ENCODE peak calls at places on chromosomes 6 and 20, in eight cellular contexts. R is breast epithelium, O is neural progenitor cell, H is cardiac muscle cell, Q is colonic mucosa, I is fibroblast of lung, B is heart left ventricle, A is hepatocyte. Y is an unnamed sample.

GRCh38 chr20:31926493-31926892 is 25.4 kb downstream of the PDRG1 start:
- DNase-seq in H (no peak), R (no peak), A (no peak), B (no peak), Q (no peak), O (no peak), I (no peak), Y (no peak)

GRCh38 chr20:56522311-56522710 is 2.2 kb upstream of the FAM209A start:
- DNase-seq in O (no peak), A (no peak), B (no peak), R (no peak), Q (no peak), H (no peak), I (no peak), Y (no peak)

GRCh38 chr6:38796006-38796405 is 80.9 kb downstream of the DNAH8 start:
- DNase-seq in A (no peak), H (no peak), Q (no peak), O (no peak), I (no peak), B (no peak), R (no peak), Y (no peak)

GRCh38 chr6:170367241-170367640 is 60.7 kb downstream of the FAM120B start:
- DNase-seq in H (no peak), Q (no peak), A (no peak), I (no peak), R (no peak), B (no peak), O (no peak), Y (no peak)

GRCh38 chr20:4471221-4471620 is 250.5 kb upstream of the PRND start:
- DNase-seq in H (no peak), B (no peak), I (peak; percentile 55), R (no peak), A (no peak), O (no peak), Q (no peak), Y (no peak)

GRCh38 chr20:35171753-35172433 is at the start of gene PROCR:
- DNase-seq in R (peak; percentile 73), H (peak; percentile 95), I (peak; percentile 95), A (peak; percentile 79), B (peak; percentile 89), Q (peak; percentile 92), O (peak; percentile 60), Y (peak; percentile 92)

GRCh38 chr6:10545482-10545881 is 24.3 kb downstream of the GCNT2 start:
- DNase-seq in R (no peak), O (no peak), Q (no peak), A (no peak), I (no peak), B (no peak), H (no peak), Y (no peak)

GRCh38 chr6:17334265-17334664 is 53.1 kb downstream of the RBM24 start:
- DNase-seq in Q (no peak), H (peak; percentile 17), B (no peak), O (no peak), A (no peak), I (peak; percentile 68), R (no peak), Y (no peak)

GRCh38 chr20:62734336-62734735 is 25.7 kb downstream of the NTSR1 start:
- DNase-seq in B (peak; percentile 6), R (no peak), H (no peak), Q (no peak), I (no peak), O (no peak), A (no peak), Y (no peak)
- H3K27me3 ChIP-seq in B (peaks cover 4% of the 10 kb centered on the region), R (no peaks in the 10 kb centered on the region), H (no peaks in the 10 kb centered on the region), Q (no peaks in the 10 kb centered on the region), I (no peaks in the 10 kb centered on the region), O (peaks cover 3% of the 10 kb centered on the region), A (no peaks in the 10 kb centered on the region), Y (no peaks in the 10 kb centered on the region)

DNA sequence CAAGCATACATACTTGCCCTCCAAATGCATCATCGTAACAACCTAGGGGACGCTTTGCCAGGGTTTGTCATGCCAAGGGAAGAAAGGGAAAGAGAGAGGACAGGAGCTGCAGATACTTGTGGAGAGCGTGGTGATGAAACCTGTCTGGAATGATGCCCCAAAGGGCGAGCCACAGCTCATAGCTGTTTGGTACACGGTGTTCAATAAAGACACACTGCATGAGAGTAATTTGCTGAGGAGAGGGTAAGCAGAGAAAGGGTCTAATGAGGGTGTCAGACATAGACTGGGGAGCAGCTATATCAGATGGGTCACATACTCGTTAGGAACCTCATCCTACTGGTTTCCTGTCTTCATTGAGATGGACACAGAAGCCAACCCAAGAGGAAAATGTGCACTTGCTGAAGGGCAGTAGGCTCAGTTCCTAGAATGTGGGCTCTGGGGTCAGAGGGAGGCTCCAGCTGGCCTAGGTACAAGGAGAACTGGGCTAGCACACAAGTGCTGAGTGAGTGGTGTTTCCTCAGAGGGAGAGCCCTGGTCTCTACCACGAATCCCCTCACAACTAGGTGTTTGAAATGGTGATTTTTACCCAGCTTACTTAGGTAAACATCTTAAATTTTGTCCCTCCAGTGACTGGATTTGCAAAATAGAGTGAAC is 5.2 kb upstream of the FOXO3 start:
- DNase-seq in H (no peak), B (peak; percentile 73), Q (no peak), O (no peak), R (no peak), I (no peak), A (no peak), Y (no peak)
- H3K27ac ChIP-seq in H (no peak overlapping the region), B (peak overlapping the region; percentile 57), Q (no peak overlapping the region), O (no peak overlapping the region), R (peak overlapping the region; percentile 74), I (no peak overlapping the region), A (no peak overlapping the region), Y (no peak overlapping the region)

DNA sequence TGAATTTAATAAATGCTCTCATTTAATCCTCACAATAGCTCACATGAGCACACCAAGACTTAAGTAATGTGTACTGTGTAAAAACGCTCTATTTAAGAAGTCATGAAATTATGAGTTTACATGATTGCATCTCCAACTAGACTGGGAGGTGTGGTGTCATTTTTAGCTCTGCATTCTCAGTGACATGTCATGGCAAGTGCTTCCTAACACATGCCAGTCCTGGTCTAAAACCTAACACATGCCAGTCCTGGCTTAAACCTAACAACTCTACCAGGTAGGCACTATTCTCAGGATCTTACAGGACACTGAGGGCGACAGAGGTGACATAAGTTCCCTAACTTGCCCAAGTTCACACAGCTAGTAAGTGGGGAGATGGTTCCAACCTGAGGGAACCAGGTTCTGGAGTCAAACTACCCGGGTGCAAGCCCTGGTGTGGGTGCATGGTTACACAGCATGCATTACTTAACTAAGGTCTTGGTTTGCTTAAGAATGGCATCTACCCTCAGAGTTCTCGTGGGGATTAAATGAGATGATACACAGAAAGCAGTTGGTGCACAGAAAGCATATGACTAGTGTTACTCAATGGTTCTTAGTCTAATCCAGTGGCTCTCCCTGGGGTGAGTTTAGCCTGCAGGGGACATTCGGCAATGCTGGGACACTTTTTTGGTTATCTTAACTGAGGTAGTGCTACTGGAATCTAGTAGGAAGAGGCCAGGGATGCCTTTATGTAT is 14.7 kb downstream of the CLDN20 start:
- DNase-seq in B (no peak), Q (no peak), R (no peak), I (no peak), H (no peak), O (no peak), A (no peak), Y (no peak)
- H3K4me1 ChIP-seq in B (peaks cover 42% of the 10 kb centered on the region), Q (no peaks in the 10 kb centered on the region), R (no peaks in the 10 kb centered on the region), I (peaks cover 16% of the 10 kb centered on the region), H (peaks cover 5% of the 10 kb centered on the region), O (peaks cover 2% of the 10 kb centered on the region), A (peaks cover 12% of the 10 kb centered on the region), Y (peaks cover 3% of the 10 kb centered on the region)

GRCh38 chr6:44559486-44560270 is 172.2 kb downstream of the CDC5L start:
- DNase-seq in O (no peak), Q (no peak), I (no peak), B (no peak), R (no peak), H (no peak), A (no peak), Y (no peak)
- H3K27me3 ChIP-seq in O (no peaks in the 10 kb centered on the region), Q (no peaks in the 10 kb centered on the region), I (peaks cover 11% of the 10 kb centered on the region), B (no peaks in the 10 kb centered on the region), R (no peaks in the 10 kb centered on the region), H (no peaks in the 10 kb centered on the region), A (no peaks in the 10 kb centered on the region), Y (no peaks in the 10 kb centered on the region)

GRCh38 chr6:119078449-119079287 is at the start of gene FAM184A:
- DNase-seq in I (peak; percentile 50), Q (peak; percentile 54), O (peak; percentile 89), R (peak; percentile 70), H (peak; percentile 69), B (peak; percentile 58), A (peak; percentile 87), Y (no peak)
- H3K27ac ChIP-seq in I (no peak within 1 kb of the TSS), Q (no peak within 1 kb of the TSS), O (no peak within 1 kb of the TSS), R (peak within 1 kb of the TSS; percentile 96), H (no peak within 1 kb of the TSS), B (peak within 1 kb of the TSS; percentile 50), A (peak within 1 kb of the TSS; percentile 72), Y (peak within 1 kb of the TSS; percentile 66)

GRCh38 chr6:156977527-156978291 is 200.5 kb downstream of the ARID1B start:
- DNase-seq in I (peak; percentile 53), Q (no peak), O (no peak), B (peak; percentile 43), H (peak; percentile 71), R (no peak), A (no peak), Y (no peak)
- H3K4me1 ChIP-seq in I (peaks cover 2% of the 10 kb centered on the region), Q (no peaks in the 10 kb centered on the region), O (peaks cover 47% of the 10 kb centered on the region), B (peaks cover 71% of the 10 kb centered on the region), H (peaks cover 10% of the 10 kb centered on the region), R (no peaks in the 10 kb centered on the region), A (no peaks in the 10 kb centered on the region), Y (peaks cover 4% of the 10 kb centered on the region)